ENCODE peak calls at places on chromosome 20, in nine cellular contexts. One of them, this sample, is unnamed.

GRCh38 chr20:8079976-8080375 is 52.1 kb upstream of the PLCB1 start:
- DNase-seq in AG04449: no peak
- DNase-seq in fibroblast of lung: no peak
- DNase-seq in endodermal cell: no peak
- DNase-seq in HepG2: no peak
- DNase-seq in left ventricle myocardium inferior: no peak
- DNase-seq in adrenal gland: no peak
- DNase-seq in astrocyte of the cerebellum: no peak
- DNase-seq in tibial nerve: no peak
- DNase-seq in this sample: no peak

GRCh38 chr20:50313223-50313820 is 122.7 kb downstream of the CEBPB start:
- DNase-seq in left ventricle myocardium inferior: no peak
- DNase-seq in AG04449: no peak
- DNase-seq in adrenal gland: no peak
- DNase-seq in fibroblast of lung: no peak
- DNase-seq in endodermal cell: peak
- DNase-seq in astrocyte of the cerebellum: no peak
- DNase-seq in HepG2: no peak
- DNase-seq in tibial nerve: no peak
- DNase-seq in this sample: no peak

GRCh38 chr20:50277064-50277415 is 86.4 kb downstream of the CEBPB start:
- DNase-seq in fibroblast of lung: no peak
- DNase-seq in AG04449: no peak
- DNase-seq in left ventricle myocardium inferior: no peak
- DNase-seq in tibial nerve: no peak
- DNase-seq in adrenal gland: no peak
- DNase-seq in endodermal cell: no peak
- DNase-seq in astrocyte of the cerebellum: no peak
- DNase-seq in HepG2: no peak
- DNase-seq in this sample: no peak

GRCh38 chr20:53652090-53652858 is 58.6 kb upstream of the ZNF217 start:
- DNase-seq in AG04449: no peak
- DNase-seq in adrenal gland: no peak
- DNase-seq in left ventricle myocardium inferior: no peak
- DNase-seq in fibroblast of lung: no peak
- DNase-seq in tibial nerve: no peak
- DNase-seq in endodermal cell: no peak
- DNase-seq in HepG2: peak
- DNase-seq in astrocyte of the cerebellum: no peak
- DNase-seq in this sample: no peak

GRCh38 chr20:58251348-58251978 is 23.0 kb upstream of the ANKRD60 start:
- DNase-seq in adrenal gland: no peak
- DNase-seq in left ventricle myocardium inferior: no peak
- DNase-seq in fibroblast of lung: no peak
- DNase-seq in endodermal cell: no peak
- DNase-seq in astrocyte of the cerebellum: no peak
- DNase-seq in HepG2: no peak
- DNase-seq in AG04449: no peak
- DNase-seq in tibial nerve: no peak
- DNase-seq in this sample: no peak

GRCh38 chr20:35515949-35516645 is 13.4 kb downstream of the C20orf173 start:
- DNase-seq in astrocyte of the cerebellum: peak
- DNase-seq in tibial nerve: no peak
- DNase-seq in adrenal gland: peak
- DNase-seq in fibroblast of lung: peak
- DNase-seq in endodermal cell: no peak
- DNase-seq in AG04449: peak
- DNase-seq in left ventricle myocardium inferior: no peak
- DNase-seq in HepG2: no peak
- DNase-seq in this sample: peak

GRCh38 chr20:47392721-47393073 is 36.2 kb upstream of the ZMYND8 start:
- DNase-seq in astrocyte of the cerebellum: no peak
- DNase-seq in adrenal gland: no peak
- DNase-seq in AG04449: no peak
- DNase-seq in tibial nerve: no peak
- DNase-seq in endodermal cell: no peak
- DNase-seq in fibroblast of lung: peak
- DNase-seq in HepG2: no peak
- DNase-seq in left ventricle myocardium inferior: no peak
- DNase-seq in this sample: no peak

GRCh38 chr20:20568604-20569205 is 143.7 kb downstream of the RALGAPA2 start:
- DNase-seq in HepG2: peak
- DNase-seq in fibroblast of lung: peak
- DNase-seq in AG04449: peak
- DNase-seq in endodermal cell: peak
- DNase-seq in left ventricle myocardium inferior: no peak
- DNase-seq in adrenal gland: peak
- DNase-seq in tibial nerve: no peak
- DNase-seq in astrocyte of the cerebellum: peak
- DNase-seq in this sample: peak

GRCh38 chr20:1555952-1556351 is 1.6 kb downstream of the SIRPD start:
- DNase-seq in AG04449: no peak
- DNase-seq in HepG2: no peak
- DNase-seq in astrocyte of the cerebellum: no peak
- DNase-seq in left ventricle myocardium inferior: no peak
- DNase-seq in adrenal gland: no peak
- DNase-seq in endodermal cell: no peak
- DNase-seq in fibroblast of lung: no peak
- DNase-seq in tibial nerve: no peak
- DNase-seq in this sample: no peak

GRCh38 chr20:49540232-49540620 is 27.7 kb downstream of the PTGIS start:
- DNase-seq in endodermal cell: no peak
- DNase-seq in AG04449: no peak
- DNase-seq in left ventricle myocardium inferior: no peak
- DNase-seq in adrenal gland: no peak
- DNase-seq in HepG2: no peak
- DNase-seq in fibroblast of lung: no peak
- DNase-seq in tibial nerve: no peak
- DNase-seq in astrocyte of the cerebellum: no peak
- DNase-seq in this sample: no peak

GRCh38 chr20:58174708-58175287 is 53.7 kb downstream of the ANKRD60 start:
- DNase-seq in left ventricle myocardium inferior: peak
- DNase-seq in adrenal gland: peak
- DNase-seq in HepG2: no peak
- DNase-seq in fibroblast of lung: no peak
- DNase-seq in astrocyte of the cerebellum: no peak
- DNase-seq in AG04449: no peak
- DNase-seq in endodermal cell: no peak
- DNase-seq in tibial nerve: peak
- DNase-seq in this sample: no peak

GRCh38 chr20:48574383-48574782 is 253.4 kb downstream of the PREX1 start:
- DNase-seq in adrenal gland: no peak
- DNase-seq in endodermal cell: peak
- DNase-seq in HepG2: no peak
- DNase-seq in astrocyte of the cerebellum: no peak
- DNase-seq in AG04449: no peak
- DNase-seq in fibroblast of lung: no peak
- DNase-seq in tibial nerve: no peak
- DNase-seq in left ventricle myocardium inferior: no peak
- DNase-seq in this sample: no peak

GRCh38 chr20:23121766-23122095 is 35.6 kb upstream of the CD93 start:
- DNase-seq in tibial nerve: no peak
- DNase-seq in HepG2: no peak
- DNase-seq in endodermal cell: no peak
- DNase-seq in astrocyte of the cerebellum: no peak
- DNase-seq in left ventricle myocardium inferior: no peak
- DNase-seq in AG04449: no peak
- DNase-seq in adrenal gland: no peak
- DNase-seq in fibroblast of lung: no peak
- DNase-seq in this sample: no peak

GRCh38 chr20:51528263-51529026 is 14.1 kb downstream of the NFATC2 start:
- DNase-seq in fibroblast of lung: no peak
- DNase-seq in AG04449: no peak
- DNase-seq in HepG2: no peak
- DNase-seq in adrenal gland: no peak
- DNase-seq in astrocyte of the cerebellum: no peak
- DNase-seq in left ventricle myocardium inferior: no peak
- DNase-seq in tibial nerve: no peak
- DNase-seq in endodermal cell: no peak
- DNase-seq in this sample: no peak

GRCh38 chr20:52190437-52191131 is 995 bp downstream of the ZFP64 start:
- DNase-seq in AG04449: no peak
- DNase-seq in HepG2: peak
- DNase-seq in astrocyte of the cerebellum: no peak
- DNase-seq in left ventricle myocardium inferior: peak
- DNase-seq in tibial nerve: no peak
- DNase-seq in endodermal cell: peak
- DNase-seq in adrenal gland: no peak
- DNase-seq in fibroblast of lung: peak
- DNase-seq in this sample: no peak

GRCh38 chr20:1210501-1210900 is 7.2 kb downstream of the C20orf202 start:
- DNase-seq in astrocyte of the cerebellum: no peak
- DNase-seq in fibroblast of lung: no peak
- DNase-seq in adrenal gland: no peak
- DNase-seq in left ventricle myocardium inferior: no peak
- DNase-seq in endodermal cell: no peak
- DNase-seq in HepG2: no peak
- DNase-seq in tibial nerve: no peak
- DNase-seq in AG04449: no peak
- DNase-seq in this sample: no peak

GRCh38 chr20:1269235-1269634 is 3.1 kb downstream of the SNPH start:
- DNase-seq in adrenal gland: no peak
- DNase-seq in astrocyte of the cerebellum: no peak
- DNase-seq in endodermal cell: no peak
- DNase-seq in fibroblast of lung: no peak
- DNase-seq in HepG2: no peak
- DNase-seq in left ventricle myocardium inferior: no peak
- DNase-seq in AG04449: no peak
- DNase-seq in tibial nerve: no peak
- DNase-seq in this sample: no peak

GRCh38 chr20:3251806-3252205 is 12.8 kb upstream of the SLC4A11 start:
- DNase-seq in left ventricle myocardium inferior: peak
- DNase-seq in endodermal cell: no peak
- DNase-seq in astrocyte of the cerebellum: peak
- DNase-seq in fibroblast of lung: peak
- DNase-seq in AG04449: no peak
- DNase-seq in tibial nerve: no peak
- DNase-seq in adrenal gland: peak
- DNase-seq in HepG2: no peak
- DNase-seq in this sample: no peak

DNA sequence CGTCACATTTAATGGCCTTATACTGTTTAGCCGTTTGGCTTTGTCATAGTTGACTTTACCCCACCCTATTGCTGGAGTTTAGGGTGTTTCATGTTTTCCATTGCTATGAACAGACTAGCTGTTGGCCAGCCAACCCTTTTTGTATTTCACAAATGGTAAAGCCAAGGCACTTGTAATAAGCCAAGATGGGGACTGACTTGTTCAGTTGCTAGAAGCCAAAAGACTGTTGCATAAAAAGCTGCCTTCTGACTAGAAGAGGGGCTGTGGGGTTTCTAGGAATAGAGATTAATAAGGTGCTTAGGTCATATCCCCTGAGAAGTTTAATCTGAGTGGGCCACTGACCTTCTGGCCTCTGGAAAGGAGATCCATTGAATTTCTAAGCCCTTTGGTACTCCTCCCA is 211.0 kb downstream of the PLCB4 start:
- DNase-seq in fibroblast of lung: no peak
- DNase-seq in tibial nerve: no peak
- DNase-seq in adrenal gland: no peak
- DNase-seq in astrocyte of the cerebellum: no peak
- DNase-seq in left ventricle myocardium inferior: no peak
- DNase-seq in endodermal cell: no peak
- DNase-seq in AG04449: no peak
- DNase-seq in HepG2: no peak
- DNase-seq in this sample: no peak
- H3K4me3 ChIP-seq in fibroblast of lung: no peak
- H3K4me3 ChIP-seq in tibial nerve: no peak
- H3K4me3 ChIP-seq in adrenal gland: no peak
- H3K4me3 ChIP-seq in astrocyte of the cerebellum: no peak
- H3K4me3 ChIP-seq in left ventricle myocardium inferior: no peak
- H3K4me3 ChIP-seq in endodermal cell: no peak
- H3K4me3 ChIP-seq in AG04449: no peak
- H3K4me3 ChIP-seq in HepG2: no peak
- H3K4me3 ChIP-seq in this sample: no peak

DNA sequence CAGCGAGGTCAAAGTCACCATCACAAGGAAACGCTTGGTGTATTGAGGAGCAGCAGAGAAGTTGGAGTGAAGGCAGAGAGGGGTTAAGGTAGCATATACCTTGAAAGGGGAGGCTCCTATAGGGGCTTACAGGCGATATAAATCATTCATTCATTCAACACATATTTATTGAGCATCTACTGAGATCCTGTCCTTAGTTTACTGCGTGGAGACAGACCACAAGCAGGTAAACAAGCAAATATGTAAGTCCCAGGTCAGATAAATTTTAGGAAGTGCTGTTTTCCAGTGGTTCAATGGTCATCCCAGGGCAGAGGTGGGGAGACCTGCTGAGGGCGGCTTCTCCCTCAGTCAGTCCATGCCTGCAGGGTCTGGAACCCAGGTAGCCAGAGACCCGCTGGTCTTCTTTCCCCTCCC is 761 bp upstream of the DNMT3B start:
- DNase-seq in AG04449: no peak
- DNase-seq in HepG2: no peak
- DNase-seq in tibial nerve: no peak
- DNase-seq in endodermal cell: no peak
- DNase-seq in adrenal gland: no peak
- DNase-seq in fibroblast of lung: no peak
- DNase-seq in astrocyte of the cerebellum: no peak
- DNase-seq in left ventricle myocardium inferior: no peak
- DNase-seq in this sample: no peak
- H3K4me3 ChIP-seq in AG04449: peak
- H3K4me3 ChIP-seq in HepG2: peak
- H3K4me3 ChIP-seq in tibial nerve: peak
- H3K4me3 ChIP-seq in endodermal cell: peak
- H3K4me3 ChIP-seq in adrenal gland: no peak
- H3K4me3 ChIP-seq in fibroblast of lung: no peak
- H3K4me3 ChIP-seq in astrocyte of the cerebellum: no peak
- H3K4me3 ChIP-seq in left ventricle myocardium inferior: peak
- H3K4me3 ChIP-seq in this sample: peak

DNA sequence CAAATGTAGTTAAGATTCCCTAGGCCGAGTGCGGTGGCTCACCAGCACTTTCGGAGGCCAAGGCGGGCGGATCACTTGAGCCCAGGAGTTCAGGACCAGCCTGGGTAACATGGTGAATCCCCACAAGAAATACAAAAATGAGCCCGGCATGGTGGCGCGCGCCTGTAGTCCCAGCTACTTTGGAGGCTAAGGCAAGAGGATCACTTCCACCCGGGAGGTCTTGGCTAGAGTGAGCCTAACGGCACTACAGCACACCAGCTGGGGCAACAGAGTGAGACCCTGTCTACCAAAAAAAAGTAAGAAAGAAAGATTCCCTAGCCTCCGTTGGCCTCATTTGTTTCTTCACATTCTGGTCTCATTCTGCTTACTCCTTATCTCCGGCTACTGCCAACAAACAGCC is 1.2 kb downstream of the ESF1 start:
- DNase-seq in adrenal gland: no peak
- DNase-seq in astrocyte of the cerebellum: no peak
- DNase-seq in AG04449: no peak
- DNase-seq in HepG2: no peak
- DNase-seq in left ventricle myocardium inferior: no peak
- DNase-seq in tibial nerve: no peak
- DNase-seq in endodermal cell: no peak
- DNase-seq in fibroblast of lung: no peak
- DNase-seq in this sample: no peak
- H3K4me3 ChIP-seq in adrenal gland: no peak
- H3K4me3 ChIP-seq in astrocyte of the cerebellum: peak
- H3K4me3 ChIP-seq in AG04449: peak
- H3K4me3 ChIP-seq in HepG2: peak
- H3K4me3 ChIP-seq in left ventricle myocardium inferior: peak
- H3K4me3 ChIP-seq in tibial nerve: peak
- H3K4me3 ChIP-seq in endodermal cell: peak
- H3K4me3 ChIP-seq in fibroblast of lung: no peak
- H3K4me3 ChIP-seq in this sample: peak

GRCh38 chr20:40690836-40691565 is 2.0 kb upstream of the MAFB start:
- DNase-seq in HepG2: no peak
- DNase-seq in fibroblast of lung: no peak
- DNase-seq in AG04449: no peak
- DNase-seq in astrocyte of the cerebellum: no peak
- DNase-seq in tibial nerve: no peak
- DNase-seq in endodermal cell: peak
- DNase-seq in left ventricle myocardium inferior: no peak
- DNase-seq in adrenal gland: no peak
- DNase-seq in this sample: no peak
- H3K4me3 ChIP-seq in HepG2: no peak
- H3K4me3 ChIP-seq in fibroblast of lung: no peak
- H3K4me3 ChIP-seq in AG04449: no peak
- H3K4me3 ChIP-seq in astrocyte of the cerebellum: peak
- H3K4me3 ChIP-seq in tibial nerve: peak
- H3K4me3 ChIP-seq in endodermal cell: peak
- H3K4me3 ChIP-seq in left ventricle myocardium inferior: peak
- H3K4me3 ChIP-seq in adrenal gland: no peak
- H3K4me3 ChIP-seq in this sample: no peak

This sample was measured in skeletal muscle cell.